ENCODE peak calls at places on chromosome 12, in six cellular contexts. M is Peyer's patch; I is stomach; L is CD4-positive, alpha-beta T cell; X is neural progenitor cell; O is hepatocyte. N is an unnamed sample.

GRCh38 chr12:75954076-75954475 is 77.5 kb downstream of the PHLDA1 start:
- DNase-seq in M (no peak), O (peak), X (no peak), L (no peak), I (no peak), N (no peak)

GRCh38 chr12:96322720-96323119 is 77.5 kb downstream of the CDK17 start:
- DNase-seq in I (no peak), M (no peak), O (no peak), X (no peak), L (no peak), N (no peak)

GRCh38 chr12:31588976-31589375 is 2.0 kb downstream of the DENND5B start:
- DNase-seq in O (no peak), X (no peak), M (no peak), L (no peak), I (no peak), N (no peak)

GRCh38 chr12:129535351-129535750 is 368.5 kb downstream of the TMEM132D start:
- DNase-seq in M (no peak), X (no peak), I (no peak), O (peak), L (no peak), N (no peak)

GRCh38 chr12:67025543-67026114 is 243.5 kb upstream of the CAND1 start:
- DNase-seq in M (no peak), I (peak), O (peak), X (peak), L (peak), N (peak)

GRCh38 chr12:57280234-57281062 is 29.5 kb upstream of the STAC3 start:
- DNase-seq in O (peak), I (peak), L (peak), M (peak), X (no peak), N (peak)

GRCh38 chr12:111597731-111598636 is 1.1 kb downstream of the ATXN2 start:
- DNase-seq in I (peak), X (peak), O (peak), M (peak), L (peak), N (peak)

GRCh38 chr12:92929957-92930356 is 862 bp upstream of the EEA1 start:
- DNase-seq in O (no peak), X (no peak), M (no peak), L (no peak), I (no peak), N (no peak)

GRCh38 chr12:116924558-116925453 is 14.1 kb downstream of the FBXW8 start:
- DNase-seq in I (no peak), M (no peak), X (no peak), O (no peak), L (peak), N (no peak)

GRCh38 chr12:131682511-131682895 is 28.4 kb upstream of the SFSWAP start:
- DNase-seq in X (no peak), I (no peak), M (no peak), L (no peak), O (no peak), N (no peak)

GRCh38 chr12:69822205-69822860 is 2.7 kb upstream of the MYRFL start:
- DNase-seq in O (no peak), L (no peak), I (no peak), X (no peak), M (no peak), N (no peak)

GRCh38 chr12:91630118-91630517 is 447.5 kb upstream of the DCN start:
- DNase-seq in O (no peak), X (no peak), M (no peak), L (no peak), I (no peak), N (no peak)

GRCh38 chr12:38269897-38270296 is 46.7 kb upstream of the ALG10B start:
- DNase-seq in M (no peak), L (no peak), X (no peak), O (no peak), I (no peak), N (no peak)

GRCh38 chr12:6092784-6093722 is 31.4 kb downstream of the VWF start:
- DNase-seq in O (peak), L (no peak), X (no peak), I (peak), M (peak), N (peak)

GRCh38 chr12:128205145-128205544 is 61.8 kb upstream of the TMEM132C start:
- DNase-seq in L (no peak), M (no peak), O (no peak), I (no peak), X (no peak), N (no peak)

GRCh38 chr12:115384391-115384790 is 700.4 kb upstream of the TBX3 start:
- DNase-seq in X (no peak), O (no peak), L (no peak), M (no peak), I (no peak), N (no peak)

GRCh38 chr12:69679119-69679518 is 20.0 kb downstream of the BEST3 start:
- DNase-seq in O (no peak), L (no peak), M (no peak), X (no peak), I (no peak), N (no peak)

GRCh38 chr12:114399664-114400211 is 6.2 kb downstream of the TBX5 start:
- DNase-seq in M (no peak), I (no peak), O (peak), X (peak), L (no peak), N (no peak)

GRCh38 chr12:124466200-124467128 is 100.9 kb downstream of the NCOR2 start:
- DNase-seq in X (no peak), I (peak), O (no peak), M (peak), L (peak), N (peak)

GRCh38 chr12:93537769-93538168 is 34.7 kb upstream of the SOCS2 start:
- DNase-seq in M (no peak), I (no peak), X (no peak), O (no peak), L (no peak), N (no peak)

GRCh38 chr12:130366159-130366558 is 28.5 kb downstream of the PIWIL1 start:
- DNase-seq in L (no peak), M (no peak), I (no peak), X (no peak), O (no peak), N (peak)

GRCh38 chr12:103249614-103250013 is 246.2 kb downstream of the C12orf42 start:
- DNase-seq in X (no peak), I (no peak), L (no peak), O (peak), M (no peak), N (no peak)

GRCh38 chr12:105378821-105379400 is 48.4 kb downstream of the C12orf75 start:
- DNase-seq in O (no peak), I (no peak), L (no peak), X (no peak), M (no peak), N (no peak)

GRCh38 chr12:125018356-125018755 is 24.9 kb downstream of the BRI3BP start:
- DNase-seq in X (no peak), O (no peak), M (no peak), I (no peak), L (no peak), N (no peak)

DNA sequence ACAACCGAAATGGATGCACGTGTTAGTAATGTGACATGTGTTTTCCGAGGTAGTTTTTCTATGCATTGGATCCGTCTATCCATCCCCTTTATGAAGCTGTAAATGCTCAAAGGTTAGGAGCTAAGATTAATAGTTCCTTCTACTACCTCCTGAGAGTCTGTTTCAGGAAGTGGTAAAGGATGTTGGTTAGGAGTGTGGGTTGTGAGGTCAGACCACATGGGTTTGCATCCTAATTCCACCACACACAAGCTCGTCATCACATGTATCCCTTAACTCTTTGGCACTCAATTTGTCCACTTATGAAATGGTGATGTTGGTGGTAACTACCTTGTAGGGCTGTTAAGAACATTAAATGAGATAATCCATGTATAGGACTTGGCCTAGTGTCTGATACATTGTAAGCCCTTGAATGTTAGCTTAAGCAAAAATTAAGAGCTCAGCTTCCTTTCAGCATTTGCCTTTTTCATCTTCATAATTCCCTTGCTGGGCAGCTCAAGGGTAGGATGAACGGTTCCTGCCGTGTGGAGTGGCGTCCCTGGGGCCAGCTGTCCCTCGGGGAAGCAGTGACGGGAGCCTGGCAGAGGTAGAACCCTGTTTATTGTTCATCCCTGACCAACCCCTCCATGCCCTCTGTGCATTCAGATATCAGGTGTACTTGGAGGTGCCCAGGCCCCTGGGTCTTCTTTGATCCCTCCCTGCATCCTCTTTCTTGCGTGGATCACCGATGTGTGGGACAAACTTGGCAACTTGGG is 52.3 kb downstream of the TSPAN9 start:
- DNase-seq in O (no peak), L (no peak), M (no peak), X (no peak), I (no peak), N (no peak)
- H3K27ac ChIP-seq in O (no peak), L (no peak), M (no peak), X (no peak), I (no peak), N (no peak)

GRCh38 chr12:121038861-121039654 is at the start of gene OASL:
- DNase-seq in L (peak), O (peak), I (peak), X (no peak), M (peak), N (peak)
- H3K27ac ChIP-seq in L (peak), O (no peak), I (peak), X (no peak), M (peak), N (no peak)

DNA sequence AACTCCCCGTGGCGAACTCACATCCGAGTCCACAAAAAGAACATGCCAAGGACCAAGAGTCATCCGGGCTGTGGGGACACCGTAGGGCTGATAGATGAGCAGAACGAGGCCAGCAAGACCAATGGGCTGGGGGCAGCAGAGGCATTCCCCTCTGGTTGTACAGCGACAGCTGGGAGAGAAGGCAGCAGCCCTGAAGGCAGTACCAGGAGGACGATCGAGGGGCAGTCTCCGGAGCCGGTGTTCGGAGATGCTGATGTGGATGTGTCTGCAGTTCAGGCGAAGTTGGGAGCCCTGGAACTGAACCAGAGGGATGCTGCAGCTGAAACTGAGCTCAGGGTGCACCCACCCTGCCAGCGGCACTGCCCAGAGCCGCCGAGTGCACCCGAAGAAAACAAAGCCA is 50.7 kb downstream of the TBC1D30 start:
- DNase-seq in L (no peak), M (no peak), I (no peak), X (no peak), O (no peak), N (no peak)
- H3K27ac ChIP-seq in L (no peak), M (no peak), I (no peak), X (no peak), O (no peak), N (no peak)

GRCh38 chr12:11014234-11014633 is 8.2 kb downstream of the TAS2R19 start:
- DNase-seq in I (no peak), X (no peak), L (no peak), O (no peak), M (no peak), N (no peak)

GRCh38 chr12:11016937-11017336 is 5.5 kb downstream of the TAS2R19 start:
- DNase-seq in L (no peak), O (no peak), X (no peak), I (no peak), M (no peak), N (no peak)

DNA sequence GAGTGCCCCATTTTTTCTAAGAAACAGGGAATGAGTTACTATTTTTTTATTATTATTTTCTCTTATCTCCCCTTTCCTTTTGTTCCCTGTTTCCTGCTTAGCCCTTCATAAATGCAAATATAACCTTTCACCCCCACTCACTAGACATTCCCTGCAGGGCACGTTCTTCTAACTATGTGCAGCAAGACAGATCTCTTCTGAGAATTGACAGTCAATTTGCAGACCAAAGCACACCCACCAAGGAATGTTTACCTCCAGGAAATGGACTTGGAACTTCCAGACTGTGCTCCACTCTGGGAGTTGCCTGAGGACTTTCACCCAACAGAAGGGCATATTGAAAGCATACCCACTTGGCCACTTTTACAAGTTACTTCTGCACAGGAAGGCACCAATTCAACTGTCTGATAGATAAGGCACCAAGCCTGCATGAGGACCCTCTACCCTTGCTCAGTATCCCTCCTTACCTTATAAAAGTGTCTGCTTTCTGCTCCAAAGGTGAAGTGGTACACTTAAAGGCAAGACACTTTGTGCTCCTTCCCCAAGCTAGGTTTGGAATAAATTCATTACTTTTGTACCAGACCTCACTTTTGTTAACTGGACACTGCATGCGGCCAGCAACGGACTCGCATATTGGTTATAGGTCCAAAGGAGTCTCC is 6.5 kb downstream of the TAS2R19 start:
- DNase-seq in O (peak), M (no peak), I (no peak), L (no peak), X (no peak), N (no peak)
- H3K27ac ChIP-seq in O (peak), M (no peak), I (no peak), L (no peak), X (no peak), N (no peak)

GRCh38 chr12:27192118-27192802 is 51.8 kb upstream of the STK38L start:
- DNase-seq in L (no peak), I (no peak), M (no peak), O (no peak), X (no peak), N (no peak)
- H3K27ac ChIP-seq in L (no peak), I (peak), M (no peak), O (peak), X (no peak), N (no peak)

GRCh38 chr12:636632-637031 is 26.6 kb downstream of the NINJ2 start:
- DNase-seq in M (no peak), L (no peak), I (no peak), X (no peak), O (no peak), N (no peak)

GRCh38 chr12:627863-628805 is 35.1 kb downstream of the NINJ2 start:
- DNase-seq in M (no peak), I (no peak), X (no peak), O (no peak), L (no peak), N (no peak)

GRCh38 chr12:630656-631632 is 32.3 kb downstream of the NINJ2 start:
- DNase-seq in I (peak), X (peak), M (peak), O (no peak), L (peak), N (no peak)

GRCh38 chr12:633731-634130 is 29.5 kb downstream of the NINJ2 start:
- DNase-seq in I (no peak), L (no peak), M (no peak), O (no peak), X (no peak), N (no peak)

GRCh38 chr12:632102-632696 is 31.0 kb downstream of the NINJ2 start:
- DNase-seq in X (peak), O (peak), M (no peak), I (peak), L (no peak), N (peak)
- H3K27ac ChIP-seq in X (peak), O (peak), M (peak), I (peak), L (no peak), N (peak)

GRCh38 chr12:14313379-14313778 is 52.1 kb upstream of the ATF7IP start:
- DNase-seq in L (no peak), M (no peak), I (no peak), X (no peak), O (no peak), N (no peak)

GRCh38 chr12:14310866-14311265 is 54.6 kb upstream of the ATF7IP start:
- DNase-seq in I (no peak), O (no peak), X (no peak), M (no peak), L (no peak), N (no peak)

GRCh38 chr12:14314801-14315200 is 50.7 kb upstream of the ATF7IP start:
- DNase-seq in X (no peak), L (no peak), M (no peak), I (no peak), O (no peak), N (no peak)

GRCh38 chr12:14317362-14318146 is 47.9 kb upstream of the ATF7IP start:
- DNase-seq in X (no peak), O (no peak), I (no peak), M (no peak), L (no peak), N (no peak)

DNA sequence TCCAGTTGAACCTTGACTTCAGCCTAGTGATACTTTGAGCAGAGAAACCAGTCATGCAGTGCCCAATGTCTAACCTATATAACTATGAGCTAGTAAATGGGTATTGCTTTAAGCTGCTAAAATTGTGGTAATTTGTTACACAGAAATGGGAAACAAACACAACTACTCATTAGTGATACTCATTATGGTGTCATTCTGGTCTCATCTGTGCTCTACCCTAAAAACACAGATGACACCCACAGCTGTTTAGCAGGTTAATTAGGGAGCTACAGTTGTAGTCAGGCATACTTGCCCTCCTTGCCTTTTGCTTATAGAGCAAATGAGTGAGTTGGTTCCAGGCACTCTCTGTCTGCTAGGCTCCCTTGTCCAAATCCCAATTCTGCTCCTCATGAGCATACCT is 50.0 kb upstream of the ATF7IP start:
- DNase-seq in I (no peak), X (no peak), L (no peak), M (no peak), O (no peak), N (no peak)
- H3K27ac ChIP-seq in I (no peak), X (no peak), L (no peak), M (no peak), O (no peak), N (no peak)

DNA sequence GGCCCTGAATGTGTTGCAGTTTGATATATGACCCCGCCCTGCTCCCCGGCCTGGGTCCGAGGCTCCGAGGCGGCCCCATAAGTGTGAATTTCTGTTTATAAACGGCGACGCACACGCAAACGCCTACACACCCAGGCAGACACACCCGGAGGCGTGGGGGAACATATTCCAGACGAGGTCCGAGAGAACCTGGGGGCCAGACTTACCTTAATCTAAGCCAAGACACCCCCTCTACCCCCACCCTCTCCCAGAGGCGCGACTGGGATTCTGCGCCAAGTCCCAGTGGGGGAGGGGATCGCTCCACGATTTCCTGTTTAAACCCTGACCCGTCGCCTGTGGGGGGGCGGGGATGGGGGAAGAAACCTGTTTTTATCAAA is 9.6 kb upstream of the HOXC6 start:
- DNase-seq in O (no peak), X (no peak), L (no peak), I (no peak), M (peak), N (no peak)
- H3K27ac ChIP-seq in O (peak), X (no peak), L (no peak), I (no peak), M (peak), N (no peak)

GRCh38 chr12:44874981-44875416 is 1.1 kb downstream of the NELL2 start:
- DNase-seq in L (peak), X (peak), I (no peak), M (peak), O (no peak), N (peak)
- H3K27ac ChIP-seq in L (peak), X (peak), I (no peak), M (no peak), O (no peak), N (no peak)

N was measured in thyroid gland.